ENCODE peak calls at places on chromosomes 16 and 17, in ten cellular contexts. R, J, G, D, Y, F, Z, M, P and A are unnamed samples.

GRCh38 chr17:37301288-37301687 is 74.5 kb upstream of the C17orf78 start:
- DNase-seq in R (no peak), J (peak; percentile 24), G (peak; percentile 46), D (peak; percentile 33), Y (peak; percentile 17), F (no peak), Z (no peak), M (no peak), P (no peak), A (peak; percentile 3)

GRCh38 chr17:43526886-43527648 is 19.1 kb downstream of the ETV4 start:
- DNase-seq in R (no peak), J (no peak), G (no peak), D (no peak), Y (no peak), F (no peak), Z (no peak), M (no peak), P (no peak), A (no peak)

GRCh38 chr16:81523387-81524115 is 78.9 kb downstream of the CMIP start:
- DNase-seq in R (no peak), J (peak; percentile 58), G (peak; percentile 94), D (peak; percentile 65), Y (peak; percentile 87), F (no peak), Z (peak; percentile 85), M (no peak), P (peak; percentile 60), A (no peak)

GRCh38 chr17:4557626-4558310 is 2.6 kb upstream of the MYBBP1A start:
- DNase-seq in R (peak; percentile 62), J (no peak), G (no peak), D (no peak), Y (no peak), F (no peak), Z (no peak), M (no peak), P (no peak), A (no peak)

GRCh38 chr16:73018796-73019455 is 29.0 kb downstream of the ZFHX3 start:
- DNase-seq in R (peak; percentile 19), J (peak; percentile 10), G (peak; percentile 62), D (no peak), Y (no peak), F (no peak), Z (no peak), M (no peak), P (no peak), A (no peak)

GRCh38 chr16:14585287-14585686 is 44.8 kb downstream of the PARN start:
- DNase-seq in R (no peak), J (no peak), G (no peak), D (no peak), Y (no peak), F (no peak), Z (no peak), M (no peak), P (no peak), A (no peak)

GRCh38 chr16:54985668-54986067 is 55.0 kb downstream of the IRX5 start:
- DNase-seq in R (no peak), J (no peak), G (no peak), D (no peak), Y (no peak), F (no peak), Z (no peak), M (no peak), P (no peak), A (no peak)

GRCh38 chr17:39926588-39927100 is 757 bp downstream of the ORMDL3 start:
- DNase-seq in R (peak; percentile 75), J (peak; percentile 77), G (peak; percentile 43), D (peak; percentile 62), Y (no peak), F (peak; percentile 43), Z (no peak), M (no peak), P (no peak), A (peak; percentile 70)

GRCh38 chr17:32493581-32494513 is 7.1 kb downstream of the CDK5R1 start:
- DNase-seq in R (no peak), J (no peak), G (no peak), D (no peak), Y (no peak), F (no peak), Z (no peak), M (no peak), P (no peak), A (no peak)

GRCh38 chr16:1428511-1428910 is 2.4 kb upstream of the PERCC1 start:
- DNase-seq in R (no peak), J (no peak), G (no peak), D (peak; percentile 82), Y (no peak), F (no peak), Z (no peak), M (no peak), P (no peak), A (peak; percentile 57)

GRCh38 chr17:31314788-31315105 is 893 bp upstream of the EVI2B start:
- DNase-seq in R (no peak), J (no peak), G (no peak), D (no peak), Y (no peak), F (no peak), Z (no peak), M (no peak), P (no peak), A (no peak)

GRCh38 chr17:31318298-31319190 is 2.9 kb downstream of the EVI2A start:
- DNase-seq in R (peak; percentile 76), J (peak; percentile 34), G (peak; percentile 52), D (no peak), Y (peak; percentile 85), F (peak; percentile 74), Z (no peak), M (peak; percentile 51), P (peak; percentile 66), A (no peak)

GRCh38 chr17:31310260-31310659 is 3.6 kb downstream of the EVI2B start:
- DNase-seq in R (no peak), J (no peak), G (no peak), D (no peak), Y (no peak), F (no peak), Z (no peak), M (no peak), P (no peak), A (no peak)

GRCh38 chr17:31310877-31311276 is 3.0 kb downstream of the EVI2B start:
- DNase-seq in R (no peak), J (no peak), G (no peak), D (no peak), Y (no peak), F (no peak), Z (no peak), M (no peak), P (no peak), A (no peak)

DNA sequence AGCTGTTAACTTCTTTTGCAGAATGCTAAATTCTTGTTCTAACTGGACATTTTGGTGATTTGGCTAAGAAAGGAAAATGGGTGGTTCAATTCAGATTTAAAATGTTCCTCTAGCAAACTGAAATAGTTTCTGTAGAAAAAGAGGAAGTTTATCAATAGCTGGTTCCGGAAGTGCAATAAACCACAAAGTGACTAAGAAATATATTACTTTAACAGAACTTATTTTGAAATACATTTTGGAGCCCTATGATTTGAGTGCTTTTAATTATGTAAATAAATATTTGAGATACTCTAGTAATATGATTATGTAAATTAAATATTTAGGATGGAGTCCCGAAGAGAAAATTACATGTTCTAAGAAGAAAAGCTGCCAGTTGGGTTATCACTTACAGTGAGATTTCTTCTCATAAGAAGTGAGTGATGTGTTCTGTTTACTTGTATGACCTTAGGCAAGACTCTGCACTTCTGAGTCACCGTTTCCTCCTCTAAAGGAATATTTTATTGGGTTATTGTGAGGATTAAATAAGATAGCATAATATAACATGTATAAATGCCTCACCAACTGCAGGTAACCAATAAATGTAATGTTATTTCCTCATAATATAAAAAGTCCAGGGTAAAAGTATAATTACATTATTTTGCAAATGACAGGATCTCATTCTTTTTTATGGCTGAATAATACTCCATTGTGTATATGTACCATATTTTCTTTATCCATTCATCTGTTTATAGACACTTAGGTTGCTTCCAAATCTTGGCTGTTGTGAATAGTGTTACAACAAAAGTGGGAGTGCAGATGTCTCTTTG is at the start of gene EVI2B:
- DNase-seq in R (no peak), J (no peak), G (no peak), D (no peak), Y (peak; percentile 64), F (no peak), Z (no peak), M (no peak), P (no peak), A (no peak)
- TF ChIP-seq POLR2A in R (no peak), J (no peak), G (no peak), D (no peak), Y (no peak), F (no peak), Z (no peak), M (no peak), P (no peak), A (no peak)

GRCh38 chr16:69726313-69727060 is at the start of gene NQO1:
- DNase-seq in R (peak; percentile 97), J (peak; percentile 92), G (peak; percentile 97), D (peak; percentile 95), Y (peak; percentile 97), F (peak; percentile 94), Z (peak; percentile 91), M (peak; percentile 86), P (peak; percentile 93), A (peak; percentile 86)
- TF ChIP-seq POLR2A in R (no peak), J (peak; percentile 65), G (peak; percentile 80), D (peak; percentile 99), Y (peak; percentile 92), F (no peak), Z (peak; percentile 94), M (peak; percentile 61), P (peak; percentile 13), A (peak; percentile 43)

DNA sequence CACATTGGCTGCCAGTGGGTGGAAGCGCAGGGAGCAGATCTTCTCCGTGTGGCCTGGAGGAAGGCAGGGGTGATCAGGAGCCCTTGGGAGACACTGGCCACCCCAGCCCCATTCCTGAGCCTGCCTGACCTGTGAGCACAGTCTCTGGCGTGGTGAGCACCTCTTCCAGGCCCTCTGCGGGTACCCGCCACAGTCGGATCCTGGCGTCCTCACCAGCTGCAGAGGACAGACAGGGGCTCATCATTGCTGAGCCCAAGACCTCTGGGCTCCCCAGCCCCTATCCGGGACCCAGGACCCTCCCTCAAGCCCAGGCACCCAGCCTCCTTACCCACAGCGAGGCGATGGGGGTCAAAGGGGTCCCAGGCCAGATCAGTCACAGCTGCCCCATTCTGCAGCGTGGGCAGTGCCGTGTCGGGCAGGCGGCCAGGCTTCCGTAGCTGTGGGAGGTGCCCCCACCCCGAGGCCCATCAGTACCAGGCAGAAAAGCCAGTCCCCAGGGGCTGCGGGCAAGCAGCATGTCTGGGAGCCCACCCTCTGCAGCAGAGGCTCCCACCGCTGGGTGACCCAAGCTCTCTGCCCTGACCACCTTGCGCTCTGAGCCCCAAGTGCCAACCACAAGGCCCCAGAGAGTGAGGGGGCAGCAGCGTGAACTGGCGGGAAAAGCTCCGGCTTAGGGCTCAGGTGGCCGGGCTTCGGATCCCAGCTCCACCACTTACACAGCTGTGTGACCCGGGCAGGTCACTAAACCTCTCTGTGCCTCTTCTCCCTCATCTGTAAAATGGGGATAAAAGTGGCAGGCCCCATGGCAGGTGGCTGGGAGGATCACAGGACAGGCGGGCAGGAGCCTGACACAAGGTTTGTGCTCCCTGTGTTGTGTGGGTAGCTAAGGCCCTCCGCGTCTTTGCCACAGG is 10.2 kb upstream of the PAM16 start:
- DNase-seq in R (no peak), J (no peak), G (no peak), D (no peak), Y (no peak), F (no peak), Z (no peak), M (no peak), P (no peak), A (no peak)
- TF ChIP-seq POLR2A in R (no peak), J (no peak), G (no peak), D (no peak), Y (no peak), F (no peak), Z (no peak), M (no peak), P (no peak), A (no peak)

GRCh38 chr17:17205368-17206148 is 575 bp downstream of the PLD6 start:
- DNase-seq in R (peak; percentile 85), J (peak; percentile 75), G (peak; percentile 82), D (peak; percentile 76), Y (peak; percentile 21), F (peak; percentile 66), Z (no peak), M (peak; percentile 43), P (peak; percentile 79), A (peak; percentile 76)
- TF ChIP-seq POLR2A in R (no peak), J (no peak), G (peak; percentile 28), D (no peak), Y (no peak), F (no peak), Z (peak; percentile 12), M (no peak), P (no peak), A (no peak)